ENCODE peak calls at places on chromosomes 4 and X, in five cellular contexts. H is pancreas, D is heart right ventricle, X is A673, G is fibroblast of lung. A is an unnamed sample.

GRCh38 chr4:2231082-2231481 is 10.8 kb downstream of the HAUS3 start:
- DNase-seq in G (no peak), H (no peak), D (no peak), X (no peak), A (no peak)

GRCh38 chrX:153443476-153444332 is 2.2 kb downstream of the TREX2 start:
- DNase-seq in X (no peak), H (no peak), G (no peak), D (no peak), A (no peak)

GRCh38 chr4:173252024-173252935 is 81.9 kb downstream of the HMGB2 start:
- DNase-seq in H (no peak), X (peak; percentile 92), G (peak; percentile 100), D (peak; percentile 65), A (peak; percentile 94)

GRCh38 chrX:136417806-136418205 is 69.9 kb upstream of the BRS3 start:
- DNase-seq in G (no peak), D (no peak), H (no peak), X (no peak), A (no peak)

GRCh38 chrX:84729809-84730208 is 227.6 kb upstream of the HDX start:
- DNase-seq in H (no peak), X (peak; percentile 42), G (peak; percentile 8), D (no peak), A (peak; percentile 39)

GRCh38 chr4:123941306-123941705 is 544.7 kb downstream of the SPRY1 start:
- DNase-seq in D (no peak), H (no peak), G (peak; percentile 77), X (no peak), A (peak; percentile 32)

GRCh38 chr4:78864405-78865024 is 74.7 kb downstream of the PAQR3 start:
- DNase-seq in X (peak; percentile 66), D (peak; percentile 54), G (peak; percentile 65), H (no peak), A (peak; percentile 83)

GRCh38 chr4:120763650-120764049 is 158.9 kb downstream of the PRDM5 start:
- DNase-seq in D (no peak), G (no peak), H (no peak), X (no peak), A (no peak)

GRCh38 chr4:30943356-30943755 is 223.2 kb downstream of the PCDH7 start:
- DNase-seq in H (no peak), X (no peak), D (no peak), G (peak; percentile 49), A (no peak)

GRCh38 chr4:108885211-108885610 is 122.4 kb upstream of the ETNPPL start:
- DNase-seq in D (no peak), X (no peak), G (peak; percentile 89), H (no peak), A (peak; percentile 40)

GRCh38 chrX:78650906-78651437 is 8.2 kb downstream of the RTL3 start:
- DNase-seq in D (no peak), H (no peak), G (peak; percentile 91), X (no peak), A (peak; percentile 91)

GRCh38 chr4:24770111-24770584 is 25.2 kb upstream of the SOD3 start:
- DNase-seq in X (peak; percentile 60), D (no peak), H (no peak), G (peak; percentile 98), A (peak; percentile 88)

GRCh38 chr4:8770518-8771257 is 101.0 kb downstream of the HMX1 start:
- DNase-seq in H (peak; percentile 32), D (no peak), X (no peak), G (no peak), A (no peak)

GRCh38 chrX:71941771-71942170 is 31.1 kb downstream of the NHSL2 start:
- DNase-seq in X (peak; percentile 19), G (peak; percentile 86), D (peak; percentile 44), H (no peak), A (peak; percentile 70)

GRCh38 chr4:13930155-13930554 is 302.6 kb upstream of the BOD1L1 start:
- DNase-seq in D (no peak), H (no peak), G (no peak), X (no peak), A (no peak)

GRCh38 chr4:13922873-13923645 is 295.5 kb upstream of the BOD1L1 start:
- DNase-seq in X (no peak), H (no peak), D (no peak), G (no peak), A (no peak)

GRCh38 chr4:13922459-13922858 is 294.9 kb upstream of the BOD1L1 start:
- DNase-seq in H (no peak), G (no peak), X (no peak), D (no peak), A (no peak)

GRCh38 chr4:13933163-13933562 is 305.6 kb upstream of the BOD1L1 start:
- DNase-seq in G (peak; percentile 64), D (no peak), H (no peak), X (no peak), A (peak; percentile 61)

GRCh38 chr4:13928214-13928613 is 300.7 kb upstream of the BOD1L1 start:
- DNase-seq in X (peak; percentile 68), H (no peak), G (no peak), D (no peak), A (no peak)
- H3K4me3 ChIP-seq in X (no peak overlapping the region), H (no peak overlapping the region), G (no peak overlapping the region), D (no peak overlapping the region), A (no peak overlapping the region)

GRCh38 chrX:142076633-142077032 is 128.5 kb downstream of the MAGEC2 start:
- DNase-seq in X (no peak), D (no peak), H (no peak), G (no peak), A (no peak)
- TF ChIP-seq CTCF in X (no peak), D (no peak), H (no peak), G (no peak), A (no peak)

GRCh38 chrX:40107291-40108083 is 9.7 kb upstream of the BCOR start:
- DNase-seq in D (peak; percentile 36), H (peak; percentile 82), X (peak; percentile 72), G (no peak), A (no peak)

GRCh38 chrX:40108959-40109287 is 11.2 kb upstream of the BCOR start:
- DNase-seq in X (peak; percentile 81), G (peak; percentile 78), H (peak; percentile 90), D (peak; percentile 74), A (peak; percentile 75)

GRCh38 chrX:40109288-40110008 is 11.7 kb upstream of the BCOR start:
- DNase-seq in G (peak; percentile 64), H (peak; percentile 79), D (peak; percentile 59), X (peak; percentile 71), A (no peak)

GRCh38 chrX:40106677-40107290 is 9.0 kb upstream of the BCOR start:
- DNase-seq in H (no peak), D (no peak), X (no peak), G (no peak), A (no peak)

DNA sequence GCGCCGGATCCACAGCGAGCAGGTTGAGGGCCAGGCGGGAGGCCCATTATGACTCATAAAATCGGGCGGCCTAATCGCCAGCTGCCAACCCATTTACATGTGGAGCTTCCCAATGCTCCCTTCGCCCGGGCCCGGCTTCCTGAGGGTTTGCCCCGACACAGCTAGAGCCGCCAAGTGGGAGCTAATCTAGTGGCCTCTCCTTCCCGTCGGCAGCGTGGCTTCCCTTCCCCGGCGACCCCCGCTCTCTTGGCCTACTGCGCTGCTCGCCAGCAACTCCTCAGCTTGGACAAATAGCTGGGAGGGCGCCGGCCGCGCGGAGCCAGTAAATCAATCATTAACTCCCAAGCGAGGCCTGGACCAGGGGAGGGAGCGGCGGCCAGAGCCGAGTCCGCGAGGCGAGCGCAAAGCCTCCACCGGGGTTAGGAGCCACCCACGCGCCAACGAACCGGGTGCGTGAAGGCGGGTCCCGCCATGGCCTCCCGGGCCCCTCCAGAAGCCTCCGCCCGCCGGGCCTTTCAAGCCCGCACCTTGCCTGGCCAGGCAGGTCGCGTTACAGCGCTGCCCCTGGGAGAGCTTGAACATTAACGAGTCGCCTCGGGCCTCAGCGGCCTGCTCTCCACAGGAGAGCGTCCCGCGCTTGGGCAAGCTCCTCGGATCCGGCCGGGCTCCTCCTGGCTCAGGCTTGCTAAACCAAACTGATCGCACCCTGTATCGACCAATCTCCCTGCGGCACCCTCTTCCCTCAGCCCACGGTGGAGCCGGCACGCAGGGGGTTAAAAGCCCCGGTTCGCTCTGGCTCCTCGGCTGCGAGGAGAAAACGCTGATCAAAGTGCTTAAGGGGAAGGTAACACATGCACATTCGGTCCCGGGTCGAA is 10.6 kb upstream of the BCOR start:
- DNase-seq in X (peak; percentile 70), H (peak; percentile 83), G (peak; percentile 69), D (peak; percentile 21), A (peak; percentile 67)
- H3K4me3 ChIP-seq in X (peak overlapping the region; percentile 59), H (peak overlapping the region; percentile 47), G (no peak overlapping the region), D (peak overlapping the region; percentile 60), A (peak overlapping the region; percentile 44)

GRCh38 chrX:1463581-1464281 is 11.0 kb upstream of the ASMTL start:
- DNase-seq in H (no peak), X (no peak), D (peak; percentile 1), G (no peak), A (no peak)
- TF ChIP-seq CTCF in H (no peak), X (no peak), D (no peak), G (no peak), A (no peak)

GRCh38 chr4:52051615-52052474 is 741 bp downstream of the SPATA18 start:
- DNase-seq in X (peak; percentile 54), D (peak; percentile 76), H (peak; percentile 69), G (peak; percentile 93), A (peak; percentile 91)
- H3K4me3 ChIP-seq in X (peak overlapping the region; percentile 44), D (peak overlapping the region; percentile 73), H (peak overlapping the region; percentile 46), G (peak overlapping the region; percentile 85), A (peak overlapping the region; percentile 82)

GRCh38 chrX:25206761-25207160 is 191.0 kb upstream of the ARX start:
- DNase-seq in D (no peak), X (peak; percentile 7), H (no peak), G (peak; percentile 52), A (no peak)
- TF ChIP-seq CTCF in D (no peak), X (no peak), H (no peak), G (no peak), A (no peak)

GRCh38 chrX:17655232-17656034 is 81.9 kb upstream of the SCML1 start:
- DNase-seq in D (no peak), H (no peak), X (no peak), G (peak; percentile 32), A (peak; percentile 4)
- H3K4me3 ChIP-seq in D (peak overlapping the region; percentile 41), H (peak overlapping the region; percentile 17), X (no peak overlapping the region), G (peak overlapping the region; percentile 5), A (peak overlapping the region; percentile 46)

DNA sequence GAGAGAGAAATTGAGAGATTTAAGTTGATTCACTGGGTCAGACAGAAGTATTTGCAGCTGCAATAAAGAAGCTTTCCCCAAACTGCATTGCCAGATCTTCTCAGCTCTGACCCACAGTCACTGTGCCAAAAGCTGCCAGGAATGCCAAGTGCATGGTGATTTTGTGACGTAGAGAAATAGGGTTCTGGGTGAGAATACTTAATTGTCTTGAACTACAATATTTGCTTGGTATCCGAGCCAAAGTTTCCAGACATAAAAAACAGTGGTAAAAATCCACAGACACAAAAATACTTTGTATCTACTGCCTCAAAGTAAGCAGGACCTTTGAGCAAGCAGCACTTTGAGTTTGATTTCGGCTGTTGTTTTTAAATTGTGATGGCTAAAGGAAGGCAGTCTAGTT is 331.1 kb downstream of the GRID2 start:
- DNase-seq in G (peak; percentile 7), H (no peak), X (no peak), D (no peak), A (no peak)
- TF ChIP-seq CTCF in G (no peak), H (no peak), X (no peak), D (no peak), A (no peak)

GRCh38 chrX:107206697-107207065 is 270 bp downstream of the DNAAF6 start:
- DNase-seq in G (no peak), H (no peak), D (no peak), X (no peak), A (no peak)
- H3K4me3 ChIP-seq in G (peak overlapping the region; percentile 45), H (no peak overlapping the region), D (peak overlapping the region; percentile 52), X (peak overlapping the region; percentile 57), A (no peak overlapping the region)

A was measured in AG10803.